ENCODE peak calls at places on chromosomes 2 and 18, in ten cellular contexts. One of them, this sample, is unnamed.

GRCh38 chr2:199973703-199974102 is 18.3 kb downstream of the MAIP1 start:
- DNase-seq in fibroblast of mammary gland: peak
- DNase-seq in upper lobe of right lung: no peak
- DNase-seq in BJ: no peak
- DNase-seq in left lung: no peak
- DNase-seq in fibroblast of pulmonary artery: peak
- DNase-seq in mucosa of descending colon: no peak
- DNase-seq in cardiac muscle cell: peak
- DNase-seq in cardiac fibroblast: peak
- DNase-seq in NB4: peak
- DNase-seq in this sample: peak

GRCh38 chr18:8329186-8329771 is 280.0 kb upstream of the RAB12 start:
- DNase-seq in left lung: no peak
- DNase-seq in cardiac fibroblast: peak
- DNase-seq in fibroblast of mammary gland: peak
- DNase-seq in NB4: no peak
- DNase-seq in BJ: peak
- DNase-seq in cardiac muscle cell: peak
- DNase-seq in upper lobe of right lung: no peak
- DNase-seq in mucosa of descending colon: no peak
- DNase-seq in fibroblast of pulmonary artery: peak
- DNase-seq in this sample: peak

GRCh38 chr2:30721668-30722647 is 85.3 kb downstream of the CAPN13 start:
- DNase-seq in BJ: no peak
- DNase-seq in fibroblast of mammary gland: no peak
- DNase-seq in left lung: no peak
- DNase-seq in fibroblast of pulmonary artery: no peak
- DNase-seq in NB4: no peak
- DNase-seq in cardiac muscle cell: no peak
- DNase-seq in cardiac fibroblast: no peak
- DNase-seq in upper lobe of right lung: peak
- DNase-seq in mucosa of descending colon: no peak
- DNase-seq in this sample: no peak

GRCh38 chr2:220192994-220193753 is 565.7 kb downstream of the SLC4A3 start:
- DNase-seq in BJ: no peak
- DNase-seq in mucosa of descending colon: no peak
- DNase-seq in cardiac fibroblast: peak
- DNase-seq in cardiac muscle cell: no peak
- DNase-seq in upper lobe of right lung: no peak
- DNase-seq in fibroblast of pulmonary artery: peak
- DNase-seq in fibroblast of mammary gland: no peak
- DNase-seq in NB4: no peak
- DNase-seq in left lung: no peak
- DNase-seq in this sample: peak

GRCh38 chr18:13726972-13727331 is 479 bp downstream of the RNMT start:
- DNase-seq in mucosa of descending colon: no peak
- DNase-seq in BJ: no peak
- DNase-seq in cardiac fibroblast: peak
- DNase-seq in NB4: no peak
- DNase-seq in cardiac muscle cell: peak
- DNase-seq in fibroblast of mammary gland: peak
- DNase-seq in fibroblast of pulmonary artery: peak
- DNase-seq in upper lobe of right lung: no peak
- DNase-seq in left lung: no peak
- DNase-seq in this sample: no peak

GRCh38 chr2:171706152-171706803 is 19.0 kb downstream of the DYNC1I2 start:
- DNase-seq in left lung: no peak
- DNase-seq in cardiac muscle cell: no peak
- DNase-seq in fibroblast of pulmonary artery: peak
- DNase-seq in BJ: no peak
- DNase-seq in upper lobe of right lung: no peak
- DNase-seq in cardiac fibroblast: peak
- DNase-seq in fibroblast of mammary gland: peak
- DNase-seq in NB4: peak
- DNase-seq in mucosa of descending colon: no peak
- DNase-seq in this sample: peak

GRCh38 chr18:519019-519879 is 18.7 kb upstream of the COLEC12 start:
- DNase-seq in upper lobe of right lung: no peak
- DNase-seq in left lung: peak
- DNase-seq in mucosa of descending colon: peak
- DNase-seq in BJ: no peak
- DNase-seq in cardiac muscle cell: peak
- DNase-seq in fibroblast of pulmonary artery: peak
- DNase-seq in cardiac fibroblast: peak
- DNase-seq in NB4: peak
- DNase-seq in fibroblast of mammary gland: peak
- DNase-seq in this sample: peak

GRCh38 chr2:177909962-177910361 is 162.6 kb downstream of the PDE11A start:
- DNase-seq in mucosa of descending colon: no peak
- DNase-seq in fibroblast of mammary gland: peak
- DNase-seq in left lung: no peak
- DNase-seq in upper lobe of right lung: no peak
- DNase-seq in fibroblast of pulmonary artery: no peak
- DNase-seq in cardiac muscle cell: no peak
- DNase-seq in NB4: peak
- DNase-seq in BJ: no peak
- DNase-seq in cardiac fibroblast: no peak
- DNase-seq in this sample: no peak

GRCh38 chr2:24026233-24026632 is 16.3 kb downstream of the MFSD2B start:
- DNase-seq in cardiac fibroblast: no peak
- DNase-seq in BJ: no peak
- DNase-seq in fibroblast of mammary gland: no peak
- DNase-seq in fibroblast of pulmonary artery: no peak
- DNase-seq in NB4: no peak
- DNase-seq in upper lobe of right lung: no peak
- DNase-seq in left lung: no peak
- DNase-seq in cardiac muscle cell: no peak
- DNase-seq in mucosa of descending colon: no peak
- DNase-seq in this sample: no peak

GRCh38 chr2:121211251-121211650 is 73.8 kb downstream of the TFCP2L1 start:
- DNase-seq in fibroblast of mammary gland: no peak
- DNase-seq in cardiac muscle cell: no peak
- DNase-seq in fibroblast of pulmonary artery: no peak
- DNase-seq in left lung: peak
- DNase-seq in cardiac fibroblast: no peak
- DNase-seq in BJ: no peak
- DNase-seq in upper lobe of right lung: peak
- DNase-seq in mucosa of descending colon: peak
- DNase-seq in NB4: no peak
- DNase-seq in this sample: no peak

GRCh38 chr18:54957987-54958386 is 1.3 kb downstream of the CCDC68 start:
- DNase-seq in left lung: no peak
- DNase-seq in NB4: no peak
- DNase-seq in BJ: no peak
- DNase-seq in cardiac muscle cell: no peak
- DNase-seq in mucosa of descending colon: no peak
- DNase-seq in fibroblast of mammary gland: peak
- DNase-seq in fibroblast of pulmonary artery: peak
- DNase-seq in cardiac fibroblast: peak
- DNase-seq in upper lobe of right lung: no peak
- DNase-seq in this sample: peak

GRCh38 chr18:38028941-38029340 is 463.3 kb upstream of the CELF4 start:
- DNase-seq in NB4: no peak
- DNase-seq in cardiac muscle cell: no peak
- DNase-seq in left lung: no peak
- DNase-seq in fibroblast of pulmonary artery: no peak
- DNase-seq in BJ: no peak
- DNase-seq in upper lobe of right lung: no peak
- DNase-seq in fibroblast of mammary gland: no peak
- DNase-seq in cardiac fibroblast: no peak
- DNase-seq in mucosa of descending colon: no peak
- DNase-seq in this sample: no peak

DNA sequence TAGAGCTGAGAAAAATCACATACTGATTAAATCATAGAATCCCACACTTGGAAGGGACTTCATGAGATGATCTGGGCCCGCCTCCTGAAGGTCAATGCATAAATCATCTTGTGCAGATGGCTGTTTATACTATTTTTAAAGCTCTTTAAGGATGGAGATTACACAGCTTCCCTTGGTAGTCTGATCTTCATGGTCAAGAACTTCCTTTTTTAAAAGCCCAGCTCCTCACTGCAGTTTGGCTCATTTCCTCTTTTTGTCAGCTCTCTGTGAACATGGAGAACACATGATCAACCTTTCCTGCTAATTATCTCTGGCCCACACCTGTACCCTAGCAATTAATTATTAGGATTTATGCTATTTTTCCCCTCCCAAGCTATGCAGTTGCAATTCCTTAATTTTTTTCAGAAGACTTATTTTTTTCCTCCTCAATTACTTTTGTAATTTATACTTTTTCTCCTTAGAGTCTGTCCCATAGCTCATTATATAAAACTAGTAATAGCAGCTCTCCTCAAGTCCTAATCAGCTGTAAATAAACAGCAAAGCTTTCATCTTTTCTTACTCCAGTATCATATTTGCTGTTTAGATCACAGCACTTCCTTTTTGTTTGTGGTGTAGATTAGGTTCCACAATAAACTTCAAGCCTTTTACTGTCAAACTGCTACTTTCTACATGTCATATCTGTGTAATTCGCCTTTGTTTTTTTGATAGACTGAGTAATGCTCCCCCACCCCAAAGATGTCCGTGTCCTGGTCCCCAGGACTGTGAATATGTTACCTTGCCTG is 25.7 kb downstream of the GCG start:
- DNase-seq in cardiac muscle cell: no peak
- DNase-seq in upper lobe of right lung: no peak
- DNase-seq in fibroblast of pulmonary artery: no peak
- DNase-seq in BJ: no peak
- DNase-seq in mucosa of descending colon: no peak
- DNase-seq in cardiac fibroblast: no peak
- DNase-seq in NB4: peak
- DNase-seq in fibroblast of mammary gland: peak
- DNase-seq in left lung: no peak
- DNase-seq in this sample: no peak
- H3K4me3 ChIP-seq in cardiac muscle cell: no peak
- H3K4me3 ChIP-seq in upper lobe of right lung: no peak
- H3K4me3 ChIP-seq in fibroblast of pulmonary artery: no peak
- H3K4me3 ChIP-seq in BJ: no peak
- H3K4me3 ChIP-seq in mucosa of descending colon: no peak
- H3K4me3 ChIP-seq in cardiac fibroblast: no peak
- H3K4me3 ChIP-seq in NB4: no peak
- H3K4me3 ChIP-seq in fibroblast of mammary gland: no peak
- H3K4me3 ChIP-seq in left lung: no peak
- H3K4me3 ChIP-seq in this sample: no peak

DNA sequence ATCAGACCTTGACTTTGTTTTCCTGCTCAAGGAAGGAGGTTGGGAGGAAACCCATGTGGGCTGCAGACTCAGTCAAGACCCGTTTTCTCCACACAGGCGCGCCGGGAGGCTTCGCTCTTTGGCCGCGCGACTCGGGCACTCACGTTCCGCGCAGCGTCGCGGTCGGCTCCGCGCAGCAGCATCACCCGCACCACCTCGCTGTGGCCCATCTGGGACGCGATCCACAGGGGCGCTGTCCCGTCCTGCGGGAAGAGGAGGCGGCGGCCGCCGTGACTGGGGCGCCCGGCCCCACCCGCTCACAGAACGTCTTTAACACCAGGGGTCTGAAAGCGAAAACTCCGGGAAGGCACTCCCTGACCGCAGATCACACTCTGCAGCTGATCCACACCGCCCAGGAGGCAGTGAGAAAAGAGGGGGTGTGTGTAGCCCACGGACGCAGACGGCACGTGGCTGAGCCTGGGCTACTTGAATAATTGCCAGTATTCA is 33.1 kb upstream of the NPC1 start:
- DNase-seq in cardiac muscle cell: peak
- DNase-seq in upper lobe of right lung: peak
- DNase-seq in NB4: no peak
- DNase-seq in mucosa of descending colon: peak
- DNase-seq in fibroblast of pulmonary artery: no peak
- DNase-seq in cardiac fibroblast: peak
- DNase-seq in BJ: no peak
- DNase-seq in fibroblast of mammary gland: peak
- DNase-seq in left lung: peak
- DNase-seq in this sample: peak
- TF ChIP-seq CTCF in cardiac muscle cell: no peak
- TF ChIP-seq CTCF in upper lobe of right lung: peak
- TF ChIP-seq CTCF in NB4: no peak
- TF ChIP-seq CTCF in mucosa of descending colon: no peak
- TF ChIP-seq CTCF in fibroblast of pulmonary artery: no peak
- TF ChIP-seq CTCF in cardiac fibroblast: no peak
- TF ChIP-seq CTCF in BJ: peak
- TF ChIP-seq CTCF in fibroblast of mammary gland: no peak
- TF ChIP-seq CTCF in left lung: no peak
- TF ChIP-seq CTCF in this sample: no peak

DNA sequence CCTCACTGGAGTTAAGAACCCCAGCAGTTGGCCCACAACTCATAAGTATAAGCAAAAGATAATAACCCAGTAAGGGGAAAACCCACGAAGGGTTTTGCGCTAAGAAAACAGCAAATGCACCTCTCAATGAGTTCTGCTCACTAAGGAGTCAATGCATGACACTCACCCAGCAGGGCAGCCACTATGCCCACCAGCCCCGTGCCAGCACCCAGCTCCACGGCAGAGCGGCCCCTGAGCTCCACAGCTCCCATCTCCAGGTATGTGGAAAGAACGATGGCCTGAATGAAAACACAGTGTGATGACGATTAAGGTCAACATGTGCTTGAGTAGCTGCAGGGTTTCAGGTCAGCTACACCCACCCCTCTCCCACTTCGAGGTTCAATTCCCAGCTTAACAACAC is 3.6 kb downstream of the METTL21A start:
- DNase-seq in cardiac fibroblast: no peak
- DNase-seq in fibroblast of mammary gland: no peak
- DNase-seq in NB4: no peak
- DNase-seq in BJ: no peak
- DNase-seq in cardiac muscle cell: no peak
- DNase-seq in upper lobe of right lung: no peak
- DNase-seq in left lung: no peak
- DNase-seq in fibroblast of pulmonary artery: no peak
- DNase-seq in mucosa of descending colon: no peak
- DNase-seq in this sample: no peak
- H3K4me3 ChIP-seq in cardiac fibroblast: no peak
- H3K4me3 ChIP-seq in fibroblast of mammary gland: no peak
- H3K4me3 ChIP-seq in NB4: peak
- H3K4me3 ChIP-seq in BJ: no peak
- H3K4me3 ChIP-seq in cardiac muscle cell: no peak
- H3K4me3 ChIP-seq in upper lobe of right lung: no peak
- H3K4me3 ChIP-seq in left lung: no peak
- H3K4me3 ChIP-seq in fibroblast of pulmonary artery: no peak
- H3K4me3 ChIP-seq in mucosa of descending colon: no peak
- H3K4me3 ChIP-seq in this sample: no peak

GRCh38 chr2:241931084-241931975 is 61.8 kb downstream of the RTP5 start:
- DNase-seq in BJ: no peak
- DNase-seq in NB4: no peak
- DNase-seq in mucosa of descending colon: no peak
- DNase-seq in left lung: no peak
- DNase-seq in upper lobe of right lung: no peak
- DNase-seq in cardiac fibroblast: no peak
- DNase-seq in fibroblast of pulmonary artery: no peak
- DNase-seq in cardiac muscle cell: no peak
- DNase-seq in fibroblast of mammary gland: no peak
- DNase-seq in this sample: no peak
- TF ChIP-seq CTCF in BJ: no peak
- TF ChIP-seq CTCF in NB4: no peak
- TF ChIP-seq CTCF in mucosa of descending colon: no peak
- TF ChIP-seq CTCF in left lung: no peak
- TF ChIP-seq CTCF in upper lobe of right lung: no peak
- TF ChIP-seq CTCF in cardiac fibroblast: no peak
- TF ChIP-seq CTCF in fibroblast of pulmonary artery: no peak
- TF ChIP-seq CTCF in cardiac muscle cell: no peak
- TF ChIP-seq CTCF in fibroblast of mammary gland: no peak
- TF ChIP-seq CTCF in this sample: no peak